ENCODE peak calls at places on chromosome 6, in seven cellular contexts. O, C, P, J, Y, H and Q are unnamed samples.

GRCh38 chr6:88263591-88263990 is 97.4 kb upstream of the CNR1 start:
- DNase-seq in C (no peak), J (no peak), H (no peak), O (no peak), Y (no peak), P (peak), Q (no peak)

GRCh38 chr6:62324817-62325216 is 38.8 kb upstream of the KHDRBS2 start:
- DNase-seq in Y (no peak), O (no peak), P (no peak), J (no peak), H (no peak), C (no peak), Q (no peak)

GRCh38 chr6:31114540-31114876 is at the start of gene PSORS1C1:
- DNase-seq in J (peak), Y (peak), C (peak), O (peak), P (peak), H (peak), Q (peak)

GRCh38 chr6:119443993-119444641 is 94.6 kb upstream of the MAN1A1 start:
- DNase-seq in Y (no peak), J (peak), P (no peak), O (peak), C (no peak), H (no peak), Q (no peak)

GRCh38 chr6:104161960-104162669 is 697.6 kb downstream of the HACE1 start:
- DNase-seq in P (peak), O (no peak), C (peak), H (peak), J (no peak), Y (no peak), Q (peak)

GRCh38 chr6:27478141-27478705 is 5.3 kb upstream of the ZNF184 start:
- DNase-seq in Y (no peak), P (no peak), J (peak), H (no peak), C (no peak), O (peak), Q (no peak)

GRCh38 chr6:21115111-21115510 is 478.4 kb upstream of the SOX4 start:
- DNase-seq in Y (no peak), H (no peak), C (no peak), O (peak), J (peak), P (no peak), Q (no peak)

GRCh38 chr6:27138837-27139752 is 108.4 kb upstream of the PRSS16 start:
- DNase-seq in O (peak), Y (no peak), P (peak), H (peak), C (no peak), J (no peak), Q (peak)

GRCh38 chr6:34230653-34231351 is 5.9 kb upstream of the HMGA1 start:
- DNase-seq in J (no peak), H (no peak), P (peak), C (no peak), O (no peak), Y (no peak), Q (peak)

GRCh38 chr6:28225056-28225834 is at the start of gene ZSCAN9:
- DNase-seq in Y (peak), C (peak), H (peak), J (peak), P (peak), O (peak), Q (peak)

GRCh38 chr6:169078399-169079145 is 175.1 kb downstream of the THBS2 start:
- DNase-seq in C (no peak), O (no peak), J (no peak), Y (no peak), H (no peak), P (no peak), Q (no peak)

GRCh38 chr6:118744261-118744941 is 93.0 kb upstream of the CEP85L start:
- DNase-seq in Y (peak), H (no peak), P (no peak), J (peak), O (peak), C (no peak), Q (no peak)

GRCh38 chr6:124960757-124961467 is 1.3 kb upstream of the RNF217 start:
- DNase-seq in H (no peak), J (peak), P (no peak), O (peak), C (no peak), Y (no peak), Q (no peak)

GRCh38 chr6:61711849-61712248 is 574.2 kb downstream of the KHDRBS2 start:
- DNase-seq in O (no peak), Y (no peak), P (peak), J (no peak), C (no peak), H (no peak), Q (no peak)

GRCh38 chr6:90068264-90068663 is 174.0 kb downstream of the GJA10 start:
- DNase-seq in J (peak), C (peak), O (peak), Y (no peak), H (peak), P (peak), Q (no peak)

GRCh38 chr6:109671721-109672120 is 19.3 kb downstream of the AK9 start:
- DNase-seq in J (peak), Y (no peak), H (no peak), O (peak), P (no peak), C (no peak), Q (no peak)

GRCh38 chr6:157813191-157813590 is 9.9 kb upstream of the SNX9 start:
- DNase-seq in C (no peak), O (peak), J (peak), P (no peak), Y (no peak), H (no peak), Q (no peak)

GRCh38 chr6:109939654-109940053 is 38.5 kb upstream of the GPR6 start:
- DNase-seq in C (no peak), J (peak), Y (no peak), P (no peak), H (no peak), O (peak), Q (no peak)

GRCh38 chr6:79152269-79152737 is 74.2 kb upstream of the PHIP start:
- DNase-seq in O (no peak), H (peak), Y (no peak), P (peak), C (no peak), J (no peak), Q (no peak)

GRCh38 chr6:218153-219018 is 73.9 kb upstream of the DUSP22 start:
- DNase-seq in J (no peak), H (no peak), P (peak), C (no peak), O (no peak), Y (no peak), Q (no peak)

GRCh38 chr6:89955364-89955763 is 61.1 kb downstream of the GJA10 start:
- DNase-seq in P (no peak), Y (no peak), C (no peak), H (no peak), J (no peak), O (no peak), Q (no peak)

GRCh38 chr6:51992834-51993233 is 94.6 kb downstream of the PKHD1 start:
- DNase-seq in O (no peak), P (no peak), J (no peak), H (no peak), C (no peak), Y (no peak), Q (no peak)
- H3K4me2 ChIP-seq in O (no peak), P (no peak), J (no peak), H (no peak), C (no peak), Y (no peak), Q (no peak)

DNA sequence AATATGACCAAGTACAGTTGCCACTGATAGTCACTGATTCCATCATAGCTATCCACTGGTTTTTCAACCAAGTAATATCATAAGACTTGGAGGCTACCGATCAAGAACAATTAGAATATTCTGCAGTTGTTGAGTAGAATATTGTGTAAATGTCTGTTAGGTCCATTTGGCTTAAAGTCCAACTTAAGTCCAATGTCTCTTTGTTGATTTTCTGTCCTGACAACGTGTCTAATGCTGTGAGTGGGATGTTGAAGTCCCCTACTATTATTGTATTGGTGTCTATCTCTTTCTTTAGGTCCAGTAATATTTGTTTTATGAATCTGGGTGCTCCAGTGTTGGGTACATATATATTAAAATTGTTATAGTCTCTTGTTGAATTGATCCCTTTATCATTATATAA is 13.9 kb downstream of the ARFGEF3 start:
- DNase-seq in J (no peak), H (no peak), C (no peak), Y (no peak), P (no peak), O (no peak), Q (no peak)
- H3K4me2 ChIP-seq in J (no peak), H (no peak), C (no peak), Y (no peak), P (no peak), O (no peak), Q (no peak)

DNA sequence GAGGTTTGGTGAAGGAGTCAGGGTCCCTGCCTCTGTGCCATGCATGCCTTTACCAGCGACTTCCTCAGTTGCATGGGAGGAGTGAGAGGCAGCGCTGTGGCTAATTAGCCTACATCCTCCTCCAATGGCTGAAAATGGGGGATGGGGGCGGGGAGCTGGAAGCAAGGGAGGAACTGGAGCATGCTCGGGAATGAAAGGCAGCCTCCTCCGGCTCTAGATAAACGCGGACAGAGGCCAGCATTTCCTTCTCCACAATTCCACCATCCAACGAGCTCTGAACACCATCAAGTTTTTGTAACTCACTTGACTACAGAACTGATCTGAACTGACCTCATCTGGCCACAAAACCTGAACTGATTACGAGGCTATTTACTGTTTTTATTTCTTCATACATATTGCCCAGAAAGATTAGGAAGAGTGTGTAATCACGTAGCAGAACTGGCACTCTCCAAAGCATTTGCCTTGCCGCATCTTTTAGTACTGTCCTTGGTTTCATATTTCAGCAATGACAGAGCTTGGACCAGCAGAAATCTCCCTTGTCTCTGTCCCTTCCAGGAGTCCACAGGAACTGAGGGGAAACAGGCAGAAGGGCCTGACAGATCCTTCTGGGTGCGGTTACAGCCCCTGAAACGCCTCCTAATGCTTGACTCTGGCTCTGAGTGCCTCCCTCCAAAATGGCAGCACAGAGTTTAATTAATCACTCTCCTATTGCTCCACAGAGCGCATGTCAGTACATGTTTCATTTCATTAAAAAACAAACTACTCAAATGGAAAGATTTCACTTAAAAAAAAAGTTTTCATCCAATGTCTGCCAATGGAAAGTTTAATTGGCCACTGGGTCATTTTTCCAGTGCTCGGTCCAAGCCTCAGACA is 58.2 kb upstream of the TRAF3IP2 start:
- DNase-seq in Y (no peak), O (peak), J (peak), P (peak), H (no peak), C (no peak), Q (no peak)
- H3K4me2 ChIP-seq in Y (no peak), O (peak), J (peak), P (peak), H (no peak), C (no peak), Q (no peak)

DNA sequence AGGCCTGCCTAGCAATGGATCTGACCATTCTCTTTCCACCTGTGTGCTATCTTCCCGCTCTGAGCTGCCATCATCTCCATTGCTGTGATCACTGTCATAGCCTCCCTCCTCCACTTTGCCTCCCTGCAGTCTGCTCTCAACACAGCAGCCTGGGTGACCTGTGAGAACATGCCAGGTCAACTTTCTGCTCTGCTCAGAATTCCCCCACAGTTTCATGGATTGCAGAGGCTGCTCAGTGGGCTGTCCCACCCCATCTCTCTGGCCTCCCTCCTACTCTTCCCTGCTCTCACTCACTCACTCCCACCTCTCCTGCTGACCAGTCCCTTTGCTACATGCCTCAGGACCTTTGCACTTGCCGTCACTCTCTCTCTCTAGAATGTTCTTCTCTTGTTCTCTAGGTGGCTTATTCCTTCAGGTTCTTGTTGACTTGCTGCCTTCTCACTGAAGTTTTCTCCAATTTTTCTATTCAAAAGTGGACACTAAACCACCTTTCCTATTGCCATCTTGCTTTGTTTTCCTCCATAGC is 159.9 kb downstream of the CD83 start:
- DNase-seq in Y (no peak), O (no peak), H (no peak), P (no peak), C (no peak), J (no peak), Q (no peak)
- H3K4me2 ChIP-seq in Y (no peak), O (no peak), H (no peak), P (no peak), C (no peak), J (peak), Q (no peak)

GRCh38 chr6:45553730-45554344 is 176.1 kb upstream of the SUPT3H start:
- DNase-seq in P (no peak), H (no peak), O (no peak), C (no peak), J (peak), Y (no peak), Q (no peak)

GRCh38 chr6:45557454-45557853 is 179.7 kb upstream of the SUPT3H start:
- DNase-seq in H (no peak), C (no peak), Y (no peak), J (no peak), P (no peak), O (no peak), Q (no peak)

GRCh38 chr6:45556828-45557227 is 179.1 kb upstream of the SUPT3H start:
- DNase-seq in H (no peak), P (no peak), J (no peak), O (no peak), Y (no peak), C (no peak), Q (no peak)

GRCh38 chr6:45555981-45556771 is 178.4 kb upstream of the SUPT3H start:
- DNase-seq in H (no peak), Y (no peak), P (no peak), O (peak), C (no peak), J (peak), Q (no peak)

DNA sequence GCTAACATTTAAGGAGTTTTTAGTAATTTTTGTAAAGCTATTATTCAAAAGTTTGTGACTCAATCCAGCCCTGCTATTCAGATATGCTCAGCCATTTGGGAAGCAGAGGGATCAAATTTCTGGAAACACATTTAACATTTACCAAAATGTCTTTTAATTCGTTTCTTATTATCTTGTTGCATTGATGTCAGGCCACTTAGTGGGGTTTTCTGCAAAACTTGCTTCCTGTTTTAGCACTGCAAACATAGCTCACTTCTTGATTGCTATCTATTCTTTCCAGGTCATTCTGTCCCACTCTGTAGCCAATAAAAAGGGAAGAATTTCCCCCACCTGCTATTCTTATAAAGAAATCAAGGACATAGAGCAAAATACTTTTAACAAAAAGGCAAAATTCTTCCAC is 176.9 kb upstream of the SUPT3H start:
- DNase-seq in C (no peak), H (no peak), Y (no peak), J (no peak), P (no peak), O (no peak), Q (no peak)
- H3K4me2 ChIP-seq in C (no peak), H (no peak), Y (no peak), J (no peak), P (no peak), O (no peak), Q (no peak)

DNA sequence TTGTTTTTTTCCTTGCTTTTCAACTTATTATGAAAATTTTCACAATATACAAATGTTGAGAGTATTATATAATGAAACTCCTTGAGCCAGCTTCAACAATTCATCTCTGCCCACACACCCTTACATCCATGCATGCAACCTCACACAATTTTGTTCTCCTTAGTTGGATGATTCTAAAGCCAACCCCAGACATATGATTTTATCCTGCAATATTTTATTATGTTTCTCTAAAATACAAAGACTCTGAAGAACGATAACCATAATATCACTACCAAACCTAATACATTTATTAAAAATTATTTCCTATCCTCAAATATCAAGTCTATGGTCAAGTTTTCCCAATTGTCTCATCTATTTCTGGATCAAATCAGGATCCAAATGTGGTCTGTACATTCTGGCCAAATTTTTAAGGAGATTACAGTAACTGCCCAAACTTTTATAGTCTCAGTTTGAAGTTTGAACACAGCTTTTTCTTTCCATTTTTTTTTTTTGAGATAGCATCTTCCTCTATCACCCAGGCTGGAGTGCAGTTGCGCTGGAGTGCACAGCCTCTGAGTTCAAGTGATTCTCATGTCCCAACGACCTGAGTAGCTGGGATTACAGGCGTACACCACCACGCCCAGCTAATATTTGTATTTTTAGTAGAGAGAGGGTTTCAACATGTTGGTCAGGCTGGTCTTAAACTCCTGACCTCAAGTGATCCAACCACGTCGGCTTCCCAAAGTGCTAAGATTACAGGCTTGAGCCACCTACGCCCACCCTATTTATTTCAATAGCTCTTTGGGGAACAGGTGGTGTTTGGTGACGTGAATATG is 85.1 kb upstream of the CARMIL1 start:
- DNase-seq in J (no peak), O (peak), H (peak), Y (no peak), P (no peak), C (no peak), Q (no peak)
- H3K4me2 ChIP-seq in J (peak), O (peak), H (peak), Y (peak), P (no peak), C (peak), Q (peak)

GRCh38 chr6:144178323-144178722 is 28.0 kb downstream of the STX11 start:
- DNase-seq in J (no peak), H (no peak), O (no peak), C (no peak), P (no peak), Y (no peak), Q (no peak)

GRCh38 chr6:144179817-144180216 is 29.5 kb downstream of the STX11 start:
- DNase-seq in P (no peak), C (no peak), O (no peak), J (no peak), H (no peak), Y (no peak), Q (no peak)

GRCh38 chr6:144179237-144179636 is 28.9 kb downstream of the STX11 start:
- DNase-seq in P (no peak), O (no peak), J (no peak), Y (no peak), H (no peak), C (no peak), Q (no peak)

GRCh38 chr6:144173971-144174370 is 23.7 kb downstream of the STX11 start:
- DNase-seq in P (no peak), H (no peak), C (no peak), Y (no peak), O (no peak), J (no peak), Q (no peak)

GRCh38 chr6:144176043-144176442 is 25.7 kb downstream of the STX11 start:
- DNase-seq in H (no peak), C (no peak), J (no peak), P (no peak), O (no peak), Y (no peak), Q (no peak)
- H3K4me2 ChIP-seq in H (no peak), C (no peak), J (no peak), P (no peak), O (no peak), Y (no peak), Q (no peak)